ENCODE peak calls at places on chromosomes 2 and 18, in six cellular contexts. H is upper lobe of right lung, D is PC-3, I is HCT116, E is heart right ventricle, F is AG09309. Q is an unnamed sample.

GRCh38 chr18:7567487-7568425 is 640 bp downstream of the PTPRM start:
- DNase-seq in H (peak), D (peak), I (no peak), E (peak), F (no peak), Q (peak)

GRCh38 chr2:36710858-36711520 is 14.5 kb downstream of the VIT start:
- DNase-seq in H (no peak), D (no peak), I (no peak), E (no peak), F (no peak), Q (no peak)

GRCh38 chr2:118097657-118098056 is 9.4 kb downstream of the INSIG2 start:
- DNase-seq in H (no peak), D (peak), I (no peak), E (no peak), F (no peak), Q (no peak)

GRCh38 chr2:226796840-226797288 is 2.8 kb downstream of the IRS1 start:
- DNase-seq in H (peak), D (peak), I (no peak), E (peak), F (no peak), Q (peak)

GRCh38 chr2:81436256-81436655 is 1131.7 kb upstream of the LRRTM1 start:
- DNase-seq in H (no peak), D (peak), I (peak), E (no peak), F (no peak), Q (no peak)

GRCh38 chr2:172096661-172097547 is 5.8 kb downstream of the DLX2 start:
- DNase-seq in H (no peak), D (peak), I (no peak), E (no peak), F (peak), Q (peak)

GRCh38 chr2:231688616-231689508 is 19.5 kb upstream of the PTMA start:
- DNase-seq in H (no peak), D (no peak), I (no peak), E (no peak), F (no peak), Q (no peak)

GRCh38 chr2:208371634-208371935 is 35.0 kb upstream of the PTH2R start:
- DNase-seq in H (no peak), D (no peak), I (no peak), E (no peak), F (no peak), Q (no peak)

GRCh38 chr18:22469061-22469689 is 51.5 kb upstream of the CTAGE1 start:
- DNase-seq in H (no peak), D (no peak), I (no peak), E (no peak), F (no peak), Q (no peak)

GRCh38 chr18:42860011-42860410 is 255.5 kb downstream of the RIT2 start:
- DNase-seq in H (no peak), D (no peak), I (no peak), E (no peak), F (no peak), Q (no peak)

GRCh38 chr2:152588911-152589310 is 128.3 kb downstream of the PRPF40A start:
- DNase-seq in H (no peak), D (no peak), I (no peak), E (no peak), F (no peak), Q (no peak)

GRCh38 chr18:66833646-66834045 is 229.8 kb upstream of the CDH19 start:
- DNase-seq in H (no peak), D (no peak), I (no peak), E (no peak), F (no peak), Q (no peak)

GRCh38 chr2:205524656-205525055 is 157.6 kb upstream of the NRP2 start:
- DNase-seq in H (no peak), D (peak), I (peak), E (no peak), F (no peak), Q (no peak)

GRCh38 chr2:176097820-176098365 is 1.7 kb upstream of the HOXD12 start:
- DNase-seq in H (no peak), D (no peak), I (no peak), E (no peak), F (no peak), Q (no peak)

GRCh38 chr2:28956415-28956826 is 24.7 kb upstream of the TOGARAM2 start:
- DNase-seq in H (no peak), D (no peak), I (peak), E (no peak), F (no peak), Q (peak)

GRCh38 chr2:74186038-74186437 is 7.4 kb upstream of the MOB1A start:
- DNase-seq in H (no peak), D (no peak), I (no peak), E (no peak), F (no peak), Q (no peak)

GRCh38 chr2:143210446-143210819 is 81.2 kb downstream of the ARHGAP15 start:
- DNase-seq in H (no peak), D (no peak), I (no peak), E (no peak), F (no peak), Q (no peak)

GRCh38 chr2:1910562-1911256 is 166.4 kb upstream of the PXDN start:
- DNase-seq in H (no peak), D (no peak), I (no peak), E (no peak), F (no peak), Q (no peak)
- TF ChIP-seq CTCF in H (peak), D (peak), I (no peak), E (peak), F (peak), Q (peak)

GRCh38 chr2:173884403-173884802 is 80.8 kb downstream of the SP3 start:
- DNase-seq in H (peak), D (peak), I (peak), E (peak), F (no peak), Q (peak)

GRCh38 chr2:173881466-173881865 is 83.7 kb downstream of the SP3 start:
- DNase-seq in H (no peak), D (no peak), I (no peak), E (no peak), F (no peak), Q (peak)

GRCh38 chr2:173880561-173880960 is 84.6 kb downstream of the SP3 start:
- DNase-seq in H (no peak), D (no peak), I (no peak), E (no peak), F (no peak), Q (no peak)

GRCh38 chr2:173886613-173887012 is 78.6 kb downstream of the SP3 start:
- DNase-seq in H (no peak), D (no peak), I (no peak), E (no peak), F (no peak), Q (no peak)

DNA sequence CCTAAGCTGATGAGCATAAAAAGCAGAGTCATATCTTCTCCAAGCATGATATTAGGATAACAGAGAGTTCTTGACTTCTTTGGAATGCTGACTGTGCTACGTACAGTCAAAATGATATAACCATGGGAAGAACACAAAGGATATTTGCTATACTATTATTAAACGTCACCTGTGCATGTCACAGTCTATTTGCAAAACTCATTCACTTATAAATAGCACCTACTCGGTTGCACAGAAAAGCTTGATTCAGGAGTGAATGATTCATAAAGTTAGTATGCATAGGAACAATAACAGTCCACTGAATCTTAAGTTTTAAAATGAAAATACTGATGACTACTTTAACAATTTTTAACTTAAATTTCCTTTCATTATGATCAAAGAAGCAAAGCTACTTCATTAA is 83.3 kb downstream of the SP3 start:
- DNase-seq in H (no peak), D (peak), I (no peak), E (no peak), F (no peak), Q (no peak)
- H3K4me3 ChIP-seq in H (no peak), D (no peak), I (no peak), E (no peak), F (no peak), Q (no peak)

GRCh38 chr2:51344886-51345285 is 313.0 kb upstream of the NRXN1 start:
- DNase-seq in H (no peak), D (no peak), I (no peak), E (no peak), F (no peak), Q (no peak)

DNA sequence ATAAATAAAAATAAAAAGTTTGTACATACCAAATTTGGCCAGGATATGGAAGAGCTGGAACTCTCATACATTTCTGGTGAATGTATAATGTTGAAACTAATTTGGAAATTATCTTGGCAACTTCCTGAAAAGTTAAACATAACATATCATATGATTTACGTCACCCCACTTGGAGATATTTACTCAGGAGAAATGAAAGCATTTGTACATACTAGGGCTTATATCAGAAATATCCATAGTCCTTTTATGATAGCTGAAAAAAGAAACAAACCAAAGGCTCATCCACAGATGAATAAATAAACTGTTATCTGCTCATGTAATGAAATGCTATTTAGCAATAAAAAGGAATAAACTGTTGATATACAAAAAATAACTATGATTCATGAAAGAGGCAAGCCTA is 318.2 kb upstream of the NRXN1 start:
- DNase-seq in H (no peak), D (peak), I (no peak), E (no peak), F (no peak), Q (no peak)
- TF ChIP-seq CTCF in H (no peak), D (no peak), I (no peak), E (no peak), F (no peak), Q (no peak)

DNA sequence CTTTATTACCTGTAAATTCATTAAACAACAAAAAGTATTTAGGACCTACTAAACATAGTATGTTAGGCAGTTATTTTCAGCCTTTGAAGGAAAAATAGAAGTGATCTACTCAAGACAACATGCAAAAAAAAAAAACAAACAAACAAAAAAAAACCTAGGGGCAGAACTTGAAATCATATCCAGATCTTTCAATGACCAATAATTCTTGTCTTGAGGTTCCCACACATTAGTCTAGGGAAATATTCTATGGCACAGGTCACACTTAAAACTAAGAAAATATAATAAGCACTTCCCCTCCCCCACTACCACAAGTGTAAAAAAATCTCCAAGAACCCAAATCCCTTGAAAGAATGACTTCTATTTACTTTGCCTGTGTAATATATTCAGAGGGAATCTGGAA is 3.6 kb downstream of the PELI1 start:
- DNase-seq in H (no peak), D (no peak), I (no peak), E (no peak), F (no peak), Q (no peak)
- H3K4me3 ChIP-seq in H (no peak), D (no peak), I (no peak), E (no peak), F (no peak), Q (no peak)

DNA sequence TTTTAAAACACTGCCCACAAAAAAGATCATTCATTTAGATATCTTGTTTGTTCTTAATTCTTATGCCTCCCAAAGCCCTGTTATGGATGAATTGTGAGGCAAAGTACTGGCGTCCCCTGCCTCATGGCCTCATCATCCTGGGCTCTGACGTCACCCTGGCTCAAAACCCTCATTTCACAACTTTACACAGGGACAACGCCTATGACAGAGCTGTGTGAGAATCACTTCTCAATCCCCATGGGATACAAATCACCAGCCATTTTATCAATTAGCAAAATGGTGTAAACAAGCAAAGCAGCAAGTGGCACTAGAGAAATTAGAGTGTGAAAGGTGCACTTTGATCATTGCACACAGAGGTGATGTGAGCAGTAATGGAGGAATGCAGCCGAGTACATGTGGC is 16.6 kb downstream of the FHOD3 start:
- DNase-seq in H (no peak), D (no peak), I (no peak), E (no peak), F (no peak), Q (no peak)
- TF ChIP-seq CTCF in H (no peak), D (no peak), I (no peak), E (no peak), F (no peak), Q (no peak)

GRCh38 chr18:2197945-2198344 is 373.4 kb downstream of the METTL4 start:
- DNase-seq in H (no peak), D (peak), I (no peak), E (no peak), F (no peak), Q (no peak)
- H3K4me3 ChIP-seq in H (no peak), D (no peak), I (no peak), E (no peak), F (no peak), Q (no peak)

GRCh38 chr2:162149940-162150339 is 2.1 kb downstream of the GCG start:
- DNase-seq in H (no peak), D (no peak), I (no peak), E (no peak), F (no peak), Q (no peak)

GRCh38 chr2:162146906-162147305 is 5.1 kb downstream of the GCG start:
- DNase-seq in H (no peak), D (peak), I (no peak), E (no peak), F (no peak), Q (no peak)

GRCh38 chr2:162138310-162138709 is 13.7 kb downstream of the GCG start:
- DNase-seq in H (no peak), D (no peak), I (no peak), E (no peak), F (no peak), Q (no peak)

DNA sequence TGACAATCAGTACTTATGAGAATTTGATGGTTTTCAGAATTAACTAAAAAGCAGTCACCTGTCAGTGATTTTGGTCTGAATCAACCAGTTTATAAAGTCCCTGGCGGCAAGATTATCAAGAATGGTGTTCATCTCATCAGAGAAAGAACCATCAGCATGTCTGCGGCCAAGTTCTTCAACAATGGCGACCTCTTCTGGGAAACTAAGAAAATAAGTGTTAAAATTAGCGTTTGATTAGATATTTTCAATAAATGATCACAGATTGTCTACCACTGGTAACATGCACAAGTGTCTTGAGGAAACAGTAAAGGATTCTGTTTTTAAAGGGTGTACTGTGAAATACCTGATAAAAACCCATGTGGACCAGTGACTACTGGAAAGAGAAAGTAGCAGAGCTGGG is 8.1 kb downstream of the GCG start:
- DNase-seq in H (no peak), D (no peak), I (no peak), E (no peak), F (no peak), Q (no peak)
- TF ChIP-seq CTCF in H (no peak), D (peak), I (no peak), E (no peak), F (no peak), Q (no peak)

GRCh38 chr2:234031207-234031606 is 19.3 kb upstream of the SPP2 start:
- DNase-seq in H (no peak), D (no peak), I (no peak), E (no peak), F (no peak), Q (peak)

GRCh38 chr2:234033885-234034284 is 16.6 kb upstream of the SPP2 start:
- DNase-seq in H (no peak), D (no peak), I (no peak), E (no peak), F (no peak), Q (no peak)

GRCh38 chr2:234029150-234029733 is 21.3 kb upstream of the SPP2 start:
- DNase-seq in H (no peak), D (peak), I (no peak), E (no peak), F (no peak), Q (peak)

GRCh38 chr2:234032301-234032856 is 18.1 kb upstream of the SPP2 start:
- DNase-seq in H (no peak), D (peak), I (no peak), E (no peak), F (peak), Q (peak)

DNA sequence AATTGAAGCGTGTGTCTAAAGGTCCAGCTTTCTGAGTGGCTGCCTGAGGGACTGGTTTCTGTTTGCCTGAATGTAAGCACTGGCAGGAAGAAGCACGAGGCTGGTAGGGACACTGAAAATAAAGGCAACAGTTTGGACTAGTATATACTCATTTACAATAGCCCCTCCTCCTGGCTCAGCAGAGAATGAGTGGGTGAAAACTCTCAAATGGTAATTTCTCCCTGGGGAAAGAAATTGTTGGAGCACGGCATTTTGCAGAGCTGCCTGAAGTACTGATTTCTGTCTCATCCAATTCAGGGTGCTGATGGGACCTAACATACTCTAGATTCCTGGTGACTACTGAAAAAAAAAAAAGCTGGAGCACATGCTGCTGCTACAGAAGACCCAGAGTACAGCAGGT is 17.3 kb upstream of the SPP2 start:
- DNase-seq in H (no peak), D (no peak), I (no peak), E (no peak), F (no peak), Q (no peak)
- H3K4me3 ChIP-seq in H (no peak), D (no peak), I (no peak), E (no peak), F (no peak), Q (no peak)

GRCh38 chr2:218583983-218584850 is 15.6 kb downstream of the CNOT9 start:
- DNase-seq in H (no peak), D (no peak), I (no peak), E (no peak), F (no peak), Q (no peak)
- TF ChIP-seq CTCF in H (no peak), D (peak), I (no peak), E (no peak), F (no peak), Q (no peak)

Q was measured in foreskin fibroblast.